ENCODE peak calls at places on chromosomes 3 and 15, in four cellular contexts. P, H, C and N are unnamed samples.
A peak's percentile ranks its signal among the peaks of the same experiment; 100 is the strongest.

GRCh38 chr3:159884661-159885402 is 103.8 kb upstream of the IL12A start:
- DNase-seq in P (no peak), H (peak; percentile 44), C (no peak), N (peak; percentile 46)

GRCh38 chr3:192445768-192446644 is 281.3 kb downstream of the FGF12 start:
- DNase-seq in P (no peak), H (no peak), C (no peak), N (no peak)

GRCh38 chr15:78914027-78914764 is 30.6 kb downstream of the CTSH start:
- DNase-seq in P (peak; percentile 57), H (peak; percentile 43), C (no peak), N (no peak)

GRCh38 chr15:57018151-57018550 is 99.7 kb downstream of the TCF12 start:
- DNase-seq in P (no peak), H (no peak), C (no peak), N (no peak)

GRCh38 chr3:184592411-184593200 is 31.0 kb downstream of the EPHB3 start:
- DNase-seq in P (no peak), H (no peak), C (no peak), N (no peak)

GRCh38 chr15:30023798-30024295 is 58.9 kb upstream of the GOLGA8J start:
- DNase-seq in P (no peak), H (no peak), C (no peak), N (peak; percentile 43)

GRCh38 chr3:15051531-15051930 is 13.6 kb downstream of the MRPS25 start:
- DNase-seq in P (no peak), H (peak; percentile 60), C (peak; percentile 37), N (peak; percentile 63)

GRCh38 chr3:146948985-146949384 is 343.8 kb upstream of the PLSCR5 start:
- DNase-seq in P (no peak), H (no peak), C (no peak), N (no peak)

GRCh38 chr15:68640791-68641331 is 62.1 kb downstream of the CORO2B start:
- DNase-seq in P (no peak), H (no peak), C (no peak), N (peak; percentile 73)

GRCh38 chr3:130539005-130539404 is 22.0 kb downstream of the COL6A6 start:
- DNase-seq in P (no peak), H (peak; percentile 41), C (peak; percentile 28), N (peak; percentile 63)

GRCh38 chr3:46867550-46867898 is 4.3 kb upstream of the MYL3 start:
- DNase-seq in P (peak; percentile 89), H (no peak), C (peak; percentile 65), N (no peak)

GRCh38 chr3:35291837-35292236 is 347.5 kb upstream of the ARPP21 start:
- DNase-seq in P (no peak), H (no peak), C (no peak), N (peak; percentile 9)

GRCh38 chr3:18344306-18345014 is 80.7 kb downstream of the SATB1 start:
- DNase-seq in P (no peak), H (no peak), C (no peak), N (no peak)

GRCh38 chr15:96335429-96335807 is 4.9 kb downstream of the NR2F2 start:
- DNase-seq in P (no peak), H (no peak), C (peak; percentile 7), N (peak; percentile 27)

GRCh38 chr3:11288786-11289637 is 16.8 kb downstream of the ATG7 start:
- DNase-seq in P (no peak), H (peak; percentile 79), C (no peak), N (peak; percentile 93)

GRCh38 chr15:61032600-61033286 is 196.4 kb downstream of the RORA start:
- DNase-seq in P (no peak), H (no peak), C (peak; percentile 38), N (no peak)

GRCh38 chr3:15728766-15729165 is 69.0 kb downstream of the ANKRD28 start:
- DNase-seq in P (no peak), H (no peak), C (no peak), N (no peak)

GRCh38 chr3:58355174-58355573 is 22.5 kb downstream of the PXK start:
- DNase-seq in P (no peak), H (no peak), C (no peak), N (no peak)

GRCh38 chr3:33886015-33886414 is 87.6 kb downstream of the PDCD6IP start:
- DNase-seq in P (no peak), H (no peak), C (no peak), N (peak; percentile 21)

GRCh38 chr15:52653451-52653964 is 25.7 kb downstream of the ATOSA start:
- DNase-seq in P (no peak), H (peak; percentile 84), C (no peak), N (peak; percentile 92)

GRCh38 chr15:30065025-30065801 is 17.5 kb upstream of the GOLGA8J start:
- DNase-seq in P (no peak), H (no peak), C (no peak), N (peak; percentile 85)

GRCh38 chr3:158696618-158697017 is 24.2 kb upstream of the LXN start:
- DNase-seq in P (no peak), H (peak; percentile 49), C (no peak), N (no peak)

GRCh38 chr3:61936344-61936937 is 375.1 kb downstream of the PTPRG start:
- DNase-seq in P (peak; percentile 25), H (peak; percentile 1), C (peak; percentile 13), N (peak; percentile 46)

GRCh38 chr3:82462977-82463376 is 701.5 kb upstream of the GBE1 start:
- DNase-seq in P (no peak), H (no peak), C (no peak), N (peak; percentile 7)

GRCh38 chr3:138786788-138787276 is 47.9 kb downstream of the PIK3CB start:
- DNase-seq in P (no peak), H (peak; percentile 20), C (no peak), N (peak; percentile 50)

GRCh38 chr3:30232546-30232945 is 373.9 kb upstream of the TGFBR2 start:
- DNase-seq in P (no peak), H (no peak), C (no peak), N (no peak)

GRCh38 chr3:77816470-77816869 is 776.6 kb downstream of the ROBO2 start:
- DNase-seq in P (no peak), H (no peak), C (no peak), N (no peak)

GRCh38 chr15:65834603-65835282 is 34.5 kb upstream of the RAB11A start:
- DNase-seq in P (no peak), H (no peak), C (no peak), N (no peak)

GRCh38 chr15:65835452-65835851 is 33.8 kb upstream of the RAB11A start:
- DNase-seq in P (no peak), H (no peak), C (no peak), N (no peak)

GRCh38 chr15:65837301-65838283 is 31.7 kb upstream of the RAB11A start:
- DNase-seq in P (no peak), H (no peak), C (no peak), N (no peak)

GRCh38 chr15:65839354-65839901 is 29.9 kb upstream of the RAB11A start:
- DNase-seq in P (no peak), H (no peak), C (no peak), N (no peak)

GRCh38 chr15:65836665-65837064 is 32.6 kb upstream of the RAB11A start:
- DNase-seq in P (no peak), H (no peak), C (no peak), N (no peak)
- TF ChIP-seq CTCF in P (no peak), H (peak; percentile 56), C (no peak), N (peak; percentile 19)

GRCh38 chr3:111616417-111617105 is 21.4 kb upstream of the ZBED2 start:
- DNase-seq in P (no peak), H (peak; percentile 59), C (peak; percentile 13), N (peak; percentile 52)
- TF ChIP-seq CTCF in P (no peak), H (peak; percentile 27), C (no peak), N (peak; percentile 8)

GRCh38 chr3:53318522-53318921 is 28.8 kb downstream of the DCP1A start:
- DNase-seq in P (no peak), H (no peak), C (no peak), N (no peak)

GRCh38 chr3:53324011-53324544 is 23.3 kb downstream of the DCP1A start:
- DNase-seq in P (peak; percentile 40), H (no peak), C (no peak), N (no peak)

DNA sequence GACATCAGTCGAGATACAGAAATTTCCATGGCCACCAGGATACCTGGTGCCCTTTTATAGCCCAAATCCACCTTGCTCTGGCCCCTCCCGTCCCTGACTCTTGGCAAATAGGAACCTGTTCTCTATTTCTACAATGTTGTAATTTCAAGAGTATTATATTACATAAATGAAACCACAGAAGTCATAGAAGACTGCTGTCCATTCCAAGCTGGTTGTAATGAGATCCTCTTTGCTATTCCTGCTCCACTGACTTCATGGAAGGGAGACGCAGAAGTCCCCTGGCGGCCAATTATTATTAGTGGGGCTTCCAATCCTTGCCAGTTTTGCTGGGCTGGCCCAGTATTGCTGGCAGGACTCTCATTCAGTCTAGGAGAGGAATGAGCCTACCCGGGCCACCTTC is 26.6 kb downstream of the DCP1A start:
- DNase-seq in P (peak; percentile 57), H (no peak), C (no peak), N (peak; percentile 43)
- TF ChIP-seq CTCF in P (peak; percentile 49), H (no peak), C (no peak), N (no peak)

GRCh38 chr3:74630602-74631001 is 16.1 kb upstream of the CNTN3 start:
- DNase-seq in P (no peak), H (no peak), C (no peak), N (peak; percentile 42)
- TF ChIP-seq CTCF in P (no peak), H (no peak), C (peak; percentile 36), N (no peak)

GRCh38 chr15:81174759-81175327 is 21.8 kb upstream of the IL16 start:
- DNase-seq in P (no peak), H (no peak), C (no peak), N (no peak)
- TF ChIP-seq CTCF in P (no peak), H (no peak), C (no peak), N (no peak)

GRCh38 chr3:88046731-88047130 is 12.1 kb downstream of the CGGBP1 start:
- DNase-seq in P (no peak), H (no peak), C (no peak), N (no peak)

GRCh38 chr3:88044411-88044810 is 14.4 kb downstream of the CGGBP1 start:
- DNase-seq in P (no peak), H (no peak), C (no peak), N (no peak)

GRCh38 chr3:88036221-88036620 is 22.6 kb downstream of the CGGBP1 start:
- DNase-seq in P (no peak), H (no peak), C (no peak), N (no peak)

GRCh38 chr3:88038561-88038960 is 20.2 kb downstream of the CGGBP1 start:
- DNase-seq in P (no peak), H (no peak), C (no peak), N (peak; percentile 30)

GRCh38 chr3:88041005-88041404 is 17.8 kb downstream of the CGGBP1 start:
- DNase-seq in P (no peak), H (no peak), C (no peak), N (no peak)
- TF ChIP-seq CTCF in P (no peak), H (no peak), C (no peak), N (no peak)

GRCh38 chr3:129162729-129163579 is 2.1 kb upstream of the ISY1 start:
- DNase-seq in P (no peak), H (peak; percentile 17), C (no peak), N (peak; percentile 40)
- TF ChIP-seq CTCF in P (no peak), H (no peak), C (no peak), N (peak; percentile 24)

GRCh38 chr3:54837964-54838363 is 89.9 kb downstream of the LRTM1 start:
- DNase-seq in P (no peak), H (no peak), C (no peak), N (peak; percentile 32)
- TF ChIP-seq CTCF in P (no peak), H (no peak), C (no peak), N (peak; percentile 25)